ENCODE peak calls at places on chromosomes 12 and 14, in ten cellular contexts. C, Y, M, K, Z, A, S, F, N and I are unnamed samples.

GRCh38 chr12:106527356-106527755 is 55.4 kb upstream of the RFX4 start:
- DNase-seq in C (no peak), Y (no peak), M (no peak), K (peak), Z (no peak), A (no peak), S (no peak), F (no peak), N (no peak), I (no peak)

GRCh38 chr12:46915082-46915481 is 89.3 kb upstream of the SLC38A4 start:
- DNase-seq in C (no peak), Y (peak), M (no peak), K (peak), Z (no peak), A (no peak), S (no peak), F (peak), N (no peak), I (no peak)

GRCh38 chr12:113103756-113104450 is 31.7 kb downstream of the RASAL1 start:
- DNase-seq in C (peak), Y (no peak), M (peak), K (no peak), Z (peak), A (no peak), S (no peak), F (no peak), N (peak), I (no peak)

GRCh38 chr14:81401420-81402122 is 1.4 kb upstream of the STON2 start:
- DNase-seq in C (no peak), Y (peak), M (no peak), K (peak), Z (no peak), A (peak), S (no peak), F (no peak), N (no peak), I (no peak)

GRCh38 chr12:75913502-75914110 is 118.0 kb downstream of the PHLDA1 start:
- DNase-seq in C (peak), Y (no peak), M (no peak), K (no peak), Z (no peak), A (no peak), S (peak), F (no peak), N (peak), I (no peak)

GRCh38 chr12:3600039-3600720 is 109.2 kb downstream of the PRMT8 start:
- DNase-seq in C (no peak), Y (no peak), M (no peak), K (peak), Z (no peak), A (no peak), S (no peak), F (no peak), N (peak), I (no peak)

GRCh38 chr14:33676135-33676566 is 274.7 kb downstream of the EGLN3 start:
- DNase-seq in C (no peak), Y (peak), M (peak), K (peak), Z (peak), A (no peak), S (peak), F (peak), N (peak), I (no peak)

GRCh38 chr14:54796961-54797360 is 105.7 kb downstream of the GCH1 start:
- DNase-seq in C (no peak), Y (peak), M (no peak), K (peak), Z (no peak), A (no peak), S (no peak), F (no peak), N (no peak), I (no peak)

GRCh38 chr12:114625294-114625851 is 58.6 kb downstream of the TBX3 start:
- DNase-seq in C (no peak), Y (peak), M (peak), K (peak), Z (peak), A (no peak), S (no peak), F (peak), N (peak), I (no peak)

GRCh38 chr12:124344526-124344925 is 49.6 kb downstream of the RFLNA start:
- DNase-seq in C (no peak), Y (no peak), M (no peak), K (no peak), Z (no peak), A (no peak), S (no peak), F (no peak), N (no peak), I (no peak)

GRCh38 chr14:77024171-77024627 is 4.3 kb downstream of the IRF2BPL start:
- DNase-seq in C (peak), Y (no peak), M (peak), K (peak), Z (peak), A (no peak), S (no peak), F (no peak), N (no peak), I (no peak)

GRCh38 chr12:7017870-7018349 is 366 bp downstream of the LPCAT3 start:
- DNase-seq in C (no peak), Y (peak), M (no peak), K (peak), Z (no peak), A (peak), S (no peak), F (no peak), N (peak), I (no peak)

GRCh38 chr12:3559601-3560294 is 68.7 kb downstream of the PRMT8 start:
- DNase-seq in C (no peak), Y (no peak), M (no peak), K (no peak), Z (no peak), A (no peak), S (no peak), F (no peak), N (no peak), I (no peak)

GRCh38 chr14:37988472-37988871 is 219.2 kb upstream of the SSTR1 start:
- DNase-seq in C (no peak), Y (no peak), M (no peak), K (no peak), Z (no peak), A (no peak), S (no peak), F (no peak), N (no peak), I (no peak)

GRCh38 chr12:115941362-115941761 is 336.1 kb downstream of the MED13L start:
- DNase-seq in C (no peak), Y (no peak), M (no peak), K (peak), Z (no peak), A (no peak), S (no peak), F (no peak), N (peak), I (no peak)

GRCh38 chr12:108267449-108267848 is 71.7 kb downstream of the CMKLR1 start:
- DNase-seq in C (no peak), Y (no peak), M (no peak), K (no peak), Z (no peak), A (no peak), S (no peak), F (no peak), N (no peak), I (no peak)

GRCh38 chr12:114430306-114430705 is 24.4 kb upstream of the TBX5 start:
- DNase-seq in C (no peak), Y (peak), M (no peak), K (peak), Z (no peak), A (no peak), S (no peak), F (no peak), N (no peak), I (no peak)

GRCh38 chr14:43692706-43693105 is 814.4 kb downstream of the FSCB start:
- DNase-seq in C (no peak), Y (no peak), M (no peak), K (no peak), Z (no peak), A (no peak), S (no peak), F (no peak), N (no peak), I (no peak)

GRCh38 chr12:115407036-115407435 is 723.1 kb upstream of the TBX3 start:
- DNase-seq in C (no peak), Y (no peak), M (no peak), K (no peak), Z (no peak), A (no peak), S (no peak), F (no peak), N (no peak), I (no peak)

GRCh38 chr14:91059576-91060471 is 617 bp downstream of the RPS6KA5 start:
- DNase-seq in C (peak), Y (peak), M (peak), K (no peak), Z (peak), A (peak), S (peak), F (peak), N (peak), I (no peak)

GRCh38 chr12:53670308-53670707 is 5.6 kb downstream of the ATP5MC2 start:
- DNase-seq in C (no peak), Y (no peak), M (no peak), K (no peak), Z (no peak), A (no peak), S (no peak), F (no peak), N (no peak), I (no peak)

GRCh38 chr14:63483315-63483714 is 59.9 kb downstream of the PPP2R5E start:
- DNase-seq in C (no peak), Y (no peak), M (no peak), K (no peak), Z (no peak), A (no peak), S (no peak), F (no peak), N (no peak), I (no peak)

GRCh38 chr12:102765736-102766135 is 151.3 kb downstream of the PAH start:
- DNase-seq in C (no peak), Y (no peak), M (no peak), K (no peak), Z (no peak), A (no peak), S (no peak), F (no peak), N (peak), I (no peak)

GRCh38 chr14:100471451-100472093 is 115.6 kb downstream of the BEGAIN start:
- DNase-seq in C (no peak), Y (no peak), M (no peak), K (peak), Z (no peak), A (no peak), S (no peak), F (no peak), N (peak), I (no peak)